ENCODE peak calls at places on chromosomes 11 and 22, in seven cellular contexts. D is H54, R is prostate gland, M is HCT116, C is tibial nerve, G is right lobe of liver, H is transverse colon. Y is an unnamed sample.

GRCh38 chr11:91717169-91717568 is 507.4 kb upstream of the FAT3 start:
- DNase-seq in D (no peak), R (no peak), M (no peak), C (no peak), G (no peak), H (no peak), Y (no peak)

GRCh38 chr11:33646629-33647028 is 54.0 kb downstream of the C11orf91 start:
- DNase-seq in D (no peak), R (no peak), M (no peak), C (no peak), G (no peak), H (no peak), Y (no peak)

GRCh38 chr11:70445605-70446004 is 47.3 kb downstream of the CTTN start:
- DNase-seq in D (no peak), R (no peak), M (no peak), C (no peak), G (no peak), H (no peak), Y (no peak)

GRCh38 chr11:67421421-67422031 is 6.0 kb downstream of the CARNS1 start:
- DNase-seq in D (no peak), R (no peak), M (no peak), C (no peak), G (no peak), H (no peak), Y (no peak)

GRCh38 chr11:122863704-122864326 is 18.7 kb upstream of the JHY start:
- DNase-seq in D (no peak), R (no peak), M (peak), C (peak), G (no peak), H (peak), Y (peak)

GRCh38 chr22:25970348-25970995 is 198.8 kb upstream of the SEZ6L start:
- DNase-seq in D (no peak), R (no peak), M (no peak), C (no peak), G (no peak), H (no peak), Y (no peak)

GRCh38 chr11:862028-862703 is 19.5 kb downstream of the TSPAN4 start:
- DNase-seq in D (no peak), R (no peak), M (no peak), C (no peak), G (no peak), H (peak), Y (peak)

GRCh38 chr11:128692750-128693578 is 908 bp upstream of the FLI1 start:
- DNase-seq in D (no peak), R (no peak), M (no peak), C (no peak), G (peak), H (peak), Y (no peak)

GRCh38 chr11:68946416-68947090 is 34.2 kb downstream of the MRGPRD start:
- DNase-seq in D (peak), R (no peak), M (no peak), C (peak), G (no peak), H (no peak), Y (peak)

GRCh38 chr11:105937331-105937730 is 84.7 kb downstream of the MSANTD4 start:
- DNase-seq in D (no peak), R (no peak), M (peak), C (no peak), G (no peak), H (no peak), Y (no peak)

GRCh38 chr11:94671553-94672366 is 96.4 kb upstream of the AMOTL1 start:
- DNase-seq in D (no peak), R (no peak), M (no peak), C (no peak), G (no peak), H (no peak), Y (no peak)

GRCh38 chr22:38955250-38955775 is 2.1 kb upstream of the APOBEC3A start:
- DNase-seq in D (no peak), R (no peak), M (no peak), C (no peak), G (peak), H (no peak), Y (no peak)

GRCh38 chr11:121318848-121319834 is 26.6 kb downstream of the SC5D start:
- DNase-seq in D (no peak), R (peak), M (peak), C (peak), G (no peak), H (no peak), Y (peak)

GRCh38 chr22:20764729-20765128 is 9.2 kb upstream of the SERPIND1 start:
- DNase-seq in D (no peak), R (no peak), M (no peak), C (no peak), G (peak), H (no peak), Y (no peak)

GRCh38 chr11:67732045-67732787 is 57.8 kb upstream of the ALDH3B2 start:
- DNase-seq in D (no peak), R (no peak), M (peak), C (no peak), G (no peak), H (no peak), Y (peak)

GRCh38 chr11:122209619-122210377 is 93.8 kb upstream of the BLID start:
- DNase-seq in D (no peak), R (no peak), M (no peak), C (peak), G (no peak), H (peak), Y (no peak)

GRCh38 chr11:60831501-60832079 is 10.3 kb upstream of the CCDC86 start:
- DNase-seq in D (peak), R (no peak), M (no peak), C (no peak), G (no peak), H (no peak), Y (no peak)

GRCh38 chr22:44192098-44192810 is 11.5 kb downstream of the PARVG start:
- DNase-seq in D (peak), R (no peak), M (peak), C (no peak), G (peak), H (no peak), Y (peak)

GRCh38 chr11:1921576-1922141 is 2.2 kb downstream of the TNNT3 start:
- DNase-seq in D (no peak), R (no peak), M (no peak), C (peak), G (peak), H (no peak), Y (no peak)

GRCh38 chr11:71146846-71147245 is 105.5 kb downstream of the SHANK2 start:
- DNase-seq in D (no peak), R (no peak), M (no peak), C (no peak), G (no peak), H (no peak), Y (no peak)

GRCh38 chr11:64533501-64533900 is 57.5 kb upstream of the SLC22A12 start:
- DNase-seq in D (no peak), R (no peak), M (no peak), C (no peak), G (no peak), H (no peak), Y (no peak)

GRCh38 chr22:46528121-46528610 is 9.3 kb downstream of the CELSR1 start:
- DNase-seq in D (no peak), R (peak), M (peak), C (no peak), G (no peak), H (no peak), Y (no peak)

GRCh38 chr11:57438345-57439280 is 11.7 kb upstream of the SLC43A3 start:
- DNase-seq in D (no peak), R (no peak), M (no peak), C (no peak), G (peak), H (no peak), Y (no peak)

GRCh38 chr11:135009125-135009524 is 597.1 kb upstream of the B3GAT1 start:
- DNase-seq in D (no peak), R (no peak), M (no peak), C (no peak), G (no peak), H (no peak), Y (no peak)

GRCh38 chr22:47295982-47296381 is 533.5 kb downstream of the TBC1D22A start:
- DNase-seq in D (no peak), R (no peak), M (no peak), C (no peak), G (no peak), H (no peak), Y (no peak)

GRCh38 chr22:20106849-20107237 is 9.1 kb upstream of the RANBP1 start:
- DNase-seq in D (no peak), R (no peak), M (no peak), C (no peak), G (peak), H (no peak), Y (no peak)

GRCh38 chr11:34161812-34162506 is 56.5 kb downstream of the NAT10 start:
- DNase-seq in D (no peak), R (no peak), M (no peak), C (no peak), G (no peak), H (no peak), Y (no peak)

GRCh38 chr11:75320046-75320618 is 31.3 kb downstream of the ARRB1 start:
- DNase-seq in D (no peak), R (no peak), M (no peak), C (no peak), G (peak), H (no peak), Y (no peak)

GRCh38 chr22:41314821-41315220 is 13.5 kb downstream of the ZC3H7B start:
- DNase-seq in D (no peak), R (no peak), M (no peak), C (no peak), G (no peak), H (no peak), Y (no peak)

GRCh38 chr11:101686514-101686913 is 102.7 kb upstream of the TRPC6 start:
- DNase-seq in D (no peak), R (peak), M (peak), C (no peak), G (no peak), H (no peak), Y (no peak)

GRCh38 chr22:39646614-39647210 is 76.2 kb downstream of the CACNA1I start:
- DNase-seq in D (no peak), R (no peak), M (no peak), C (no peak), G (no peak), H (no peak), Y (no peak)

GRCh38 chr22:49426098-49426497 is 401.6 kb downstream of the BRD1 start:
- DNase-seq in D (no peak), R (no peak), M (no peak), C (no peak), G (no peak), H (no peak), Y (no peak)

GRCh38 chr22:33427461-33427860 is 369.3 kb upstream of the SYN3 start:
- DNase-seq in D (no peak), R (no peak), M (no peak), C (no peak), G (no peak), H (no peak), Y (no peak)

GRCh38 chr11:12914401-12914912 is 94.7 kb upstream of the RASSF10 start:
- DNase-seq in D (peak), R (peak), M (no peak), C (no peak), G (no peak), H (peak), Y (peak)

GRCh38 chr11:46120711-46121327 is 435 bp downstream of the PHF21A start:
- DNase-seq in D (peak), R (no peak), M (no peak), C (peak), G (peak), H (peak), Y (peak)
- TF ChIP-seq POLR2A in D (peak), R (no peak), M (no peak), C (no peak), G (peak), H (peak), Y (peak)

GRCh38 chr11:96342131-96342970 is 644 bp downstream of the MAML2 start:
- DNase-seq in D (no peak), R (no peak), M (no peak), C (no peak), G (no peak), H (no peak), Y (no peak)

GRCh38 chr11:96342971-96343711 is at the start of gene MAML2:
- DNase-seq in D (peak), R (peak), M (peak), C (peak), G (peak), H (peak), Y (peak)

GRCh38 chr11:96340555-96340885 is 2.5 kb downstream of the MAML2 start:
- DNase-seq in D (no peak), R (no peak), M (no peak), C (no peak), G (no peak), H (no peak), Y (no peak)

GRCh38 chr11:96339704-96340554 is 3.1 kb downstream of the MAML2 start:
- DNase-seq in D (no peak), R (no peak), M (no peak), C (no peak), G (no peak), H (no peak), Y (no peak)

GRCh38 chr11:96341237-96342130 is 1.5 kb downstream of the MAML2 start:
- DNase-seq in D (no peak), R (peak), M (no peak), C (peak), G (peak), H (peak), Y (peak)
- TF ChIP-seq POLR2A in D (no peak), R (no peak), M (no peak), C (peak), G (no peak), H (peak), Y (no peak)

DNA sequence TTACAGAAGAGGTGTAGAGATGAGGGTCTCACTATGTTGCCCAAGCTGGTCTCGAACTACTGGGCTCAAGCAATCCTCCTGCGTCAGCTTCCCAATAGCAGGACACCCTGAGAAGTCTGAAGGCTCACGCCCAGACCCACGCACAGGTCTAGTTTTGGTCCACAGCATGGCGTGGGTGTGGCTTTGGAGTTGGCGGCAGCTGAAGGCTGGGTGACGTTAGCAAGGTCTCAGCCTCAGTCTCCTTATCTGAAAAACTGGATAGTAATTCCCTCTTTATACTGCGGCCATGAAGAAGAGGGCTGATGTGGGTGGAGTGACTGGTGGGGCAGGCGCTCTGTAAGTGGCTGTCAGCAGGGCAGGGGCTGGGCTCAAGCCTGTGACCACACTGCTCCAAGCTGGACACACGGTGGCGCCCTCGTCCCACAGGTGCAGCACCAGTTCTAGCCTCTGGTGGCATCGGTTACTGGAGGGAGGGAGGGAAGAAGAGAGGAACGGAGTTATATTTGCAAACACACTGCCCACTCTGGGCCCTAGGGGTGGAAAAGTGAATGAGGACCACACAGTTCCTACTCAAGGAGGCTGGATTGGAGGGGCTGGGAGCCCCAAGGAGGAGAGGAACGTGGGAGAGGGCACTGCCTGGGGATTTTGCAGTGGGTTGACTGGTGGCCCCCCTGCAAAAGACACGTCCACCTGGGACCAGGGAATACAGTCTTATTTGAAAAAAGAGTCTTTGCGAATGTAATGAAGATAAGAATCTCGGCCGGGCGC is 19.6 kb upstream of the CARD10 start:
- DNase-seq in D (peak), R (peak), M (peak), C (peak), G (peak), H (peak), Y (peak)
- TF ChIP-seq POLR2A in D (no peak), R (no peak), M (no peak), C (peak), G (no peak), H (no peak), Y (no peak)

GRCh38 chr11:27386176-27386575 is 23.2 kb upstream of the CCDC34 start:
- DNase-seq in D (no peak), R (no peak), M (no peak), C (no peak), G (no peak), H (no peak), Y (no peak)

GRCh38 chr11:27390318-27390958 is 27.4 kb upstream of the CCDC34 start:
- DNase-seq in D (no peak), R (no peak), M (no peak), C (no peak), G (no peak), H (no peak), Y (no peak)

GRCh38 chr11:27388869-27389268 is 25.9 kb upstream of the CCDC34 start:
- DNase-seq in D (no peak), R (no peak), M (no peak), C (no peak), G (no peak), H (no peak), Y (peak)

GRCh38 chr11:27387362-27387761 is 24.3 kb upstream of the CCDC34 start:
- DNase-seq in D (no peak), R (no peak), M (no peak), C (no peak), G (no peak), H (no peak), Y (peak)

DNA sequence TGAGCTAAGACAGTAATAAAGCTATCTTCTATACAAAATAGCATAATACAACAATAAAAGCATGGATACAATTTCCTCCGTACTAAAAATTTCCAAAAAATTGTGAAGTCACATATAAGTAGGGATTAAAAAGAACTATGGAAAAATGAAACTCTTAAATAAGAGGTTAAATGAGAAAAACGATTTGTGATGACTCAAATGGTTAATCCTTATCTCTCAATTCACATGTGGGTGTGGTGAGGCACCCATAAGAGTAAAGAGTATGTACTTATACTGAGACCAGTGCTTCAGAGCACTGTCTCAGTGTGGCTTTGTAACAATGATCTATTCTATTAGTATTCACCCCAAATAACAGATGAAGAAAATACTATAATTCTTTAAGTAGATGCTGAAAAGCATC is 25.0 kb upstream of the CCDC34 start:
- DNase-seq in D (no peak), R (no peak), M (no peak), C (no peak), G (no peak), H (no peak), Y (peak)
- TF ChIP-seq POLR2A in D (no peak), R (no peak), M (no peak), C (no peak), G (no peak), H (no peak), Y (no peak)

GRCh38 chr11:65792456-65792855 is 5.6 kb downstream of the OVOL1 start:
- DNase-seq in D (no peak), R (no peak), M (no peak), C (no peak), G (no peak), H (no peak), Y (no peak)

GRCh38 chr11:65790902-65791650 is 4.2 kb downstream of the OVOL1 start:
- DNase-seq in D (no peak), R (no peak), M (no peak), C (no peak), G (no peak), H (no peak), Y (no peak)

GRCh38 chr11:65793144-65793581 is 6.3 kb downstream of the OVOL1 start:
- DNase-seq in D (no peak), R (peak), M (no peak), C (no peak), G (peak), H (peak), Y (no peak)

GRCh38 chr11:65790104-65790901 is 3.4 kb downstream of the OVOL1 start:
- DNase-seq in D (no peak), R (no peak), M (no peak), C (no peak), G (no peak), H (no peak), Y (no peak)

DNA sequence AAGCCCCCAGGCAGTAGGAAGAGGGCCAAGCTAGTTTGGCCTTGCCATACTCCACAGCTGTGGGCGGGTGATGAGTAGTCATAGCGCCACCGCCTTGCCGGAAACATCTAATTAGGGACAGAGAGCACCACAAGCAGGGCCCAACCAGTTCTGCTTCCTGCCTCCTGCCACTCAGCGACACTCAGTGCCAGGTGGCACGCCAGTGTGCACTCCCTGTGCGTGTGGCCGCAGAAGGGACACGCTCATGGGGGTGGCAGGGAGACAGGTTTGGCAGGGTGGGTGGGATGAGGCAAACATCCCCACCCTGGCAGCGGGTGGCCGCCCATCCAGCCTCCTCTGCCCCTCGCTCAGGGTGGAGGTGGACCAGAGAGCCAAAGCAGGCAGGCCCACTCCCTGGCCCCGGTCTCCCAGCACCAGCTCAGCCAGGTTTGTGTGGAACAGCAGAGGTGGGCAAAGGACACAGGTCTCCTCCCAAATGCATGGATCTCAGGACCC is 4.9 kb downstream of the OVOL1 start:
- DNase-seq in D (no peak), R (peak), M (no peak), C (no peak), G (no peak), H (peak), Y (no peak)
- TF ChIP-seq POLR2A in D (no peak), R (peak), M (no peak), C (no peak), G (no peak), H (peak), Y (no peak)

GRCh38 chr22:24548812-24549211 is 6.1 kb downstream of the GUCD1 start:
- DNase-seq in D (no peak), R (no peak), M (no peak), C (no peak), G (peak), H (no peak), Y (no peak)
- TF ChIP-seq POLR2A in D (no peak), R (no peak), M (no peak), C (no peak), G (no peak), H (no peak), Y (peak)

Y was measured in erythroblast.